ENCODE peak calls at places on chromosomes 4 and X, in seven cellular contexts. L, U, Q, B, J, G and N are unnamed samples.

GRCh38 chrX:68822641-68823410 is 6.0 kb upstream of the EFNB1 start:
- DNase-seq in L (no peak), U (no peak), Q (peak), B (peak), J (peak), G (no peak), N (peak)

GRCh38 chrX:110181459-110182137 is 136.3 kb downstream of the AMMECR1 start:
- DNase-seq in L (no peak), U (no peak), Q (no peak), B (no peak), J (no peak), G (no peak), N (no peak)

GRCh38 chr4:3765271-3766206 is 646 bp upstream of the ADRA2C start:
- DNase-seq in L (peak), U (no peak), Q (peak), B (peak), J (no peak), G (peak), N (peak)

GRCh38 chrX:123713434-123713833 is 19.4 kb downstream of the THOC2 start:
- DNase-seq in L (no peak), U (no peak), Q (no peak), B (no peak), J (no peak), G (no peak), N (no peak)

GRCh38 chr4:38678078-38678477 is 14.1 kb downstream of the KLF3 start:
- DNase-seq in L (no peak), U (no peak), Q (no peak), B (no peak), J (no peak), G (no peak), N (no peak)

GRCh38 chr4:166546009-166546408 is 673.0 kb downstream of the TLL1 start:
- DNase-seq in L (no peak), U (no peak), Q (no peak), B (no peak), J (no peak), G (no peak), N (no peak)

GRCh38 chr4:73481356-73481755 is at the start of gene AFM:
- DNase-seq in L (no peak), U (no peak), Q (no peak), B (no peak), J (no peak), G (no peak), N (no peak)

GRCh38 chrX:119041175-119041574 is 31.6 kb upstream of the CT47C1 start:
- DNase-seq in L (no peak), U (peak), Q (no peak), B (peak), J (peak), G (no peak), N (peak)

GRCh38 chr4:96753216-96753615 is 913.3 kb downstream of the PDHA2 start:
- DNase-seq in L (no peak), U (no peak), Q (no peak), B (no peak), J (no peak), G (no peak), N (no peak)

GRCh38 chr4:73816814-73817213 is 19.7 kb upstream of the CXCL6 start:
- DNase-seq in L (no peak), U (no peak), Q (no peak), B (no peak), J (peak), G (no peak), N (peak)

GRCh38 chr4:54593795-54594194 is 64.0 kb upstream of the KIT start:
- DNase-seq in L (no peak), U (no peak), Q (no peak), B (no peak), J (no peak), G (no peak), N (no peak)

GRCh38 chrX:132015875-132016274 is 7.2 kb upstream of the STK26 start:
- DNase-seq in L (no peak), U (no peak), Q (no peak), B (no peak), J (no peak), G (no peak), N (no peak)

GRCh38 chr4:16110906-16111305 is 27.1 kb upstream of the PROM1 start:
- DNase-seq in L (no peak), U (no peak), Q (no peak), B (no peak), J (no peak), G (no peak), N (no peak)

GRCh38 chr4:7785017-7785416 is 154.6 kb downstream of the AFAP1 start:
- DNase-seq in L (no peak), U (no peak), Q (no peak), B (peak), J (no peak), G (no peak), N (no peak)

GRCh38 chr4:128803783-128804182 is 5.7 kb upstream of the JADE1 start:
- DNase-seq in L (no peak), U (no peak), Q (no peak), B (no peak), J (no peak), G (no peak), N (no peak)

GRCh38 chr4:121307441-121308327 is 73.1 kb downstream of the QRFPR start:
- DNase-seq in L (no peak), U (no peak), Q (peak), B (no peak), J (no peak), G (peak), N (peak)

GRCh38 chr4:153337686-153338085 is 6.8 kb upstream of the MND1 start:
- DNase-seq in L (no peak), U (no peak), Q (no peak), B (no peak), J (no peak), G (no peak), N (no peak)

GRCh38 chr4:175411251-175411650 is 400.8 kb downstream of the GPM6A start:
- DNase-seq in L (no peak), U (no peak), Q (no peak), B (no peak), J (no peak), G (no peak), N (no peak)

GRCh38 chr4:113173865-113174264 is 124.4 kb downstream of the ANK2 start:
- DNase-seq in L (no peak), U (no peak), Q (no peak), B (no peak), J (no peak), G (no peak), N (no peak)

GRCh38 chrX:118637997-118638396 is 89.4 kb upstream of the IL13RA1 start:
- DNase-seq in L (no peak), U (no peak), Q (no peak), B (no peak), J (no peak), G (no peak), N (peak)